ENCODE peak calls at places on chromosomes 4 and X, in nine cellular contexts. P, C, N, S, Y, U, Z, H and W are unnamed samples.

GRCh38 chrX:103878466-103879151 is 46.6 kb upstream of the RAB9B start:
- DNase-seq in C (peak), S (no peak), H (no peak), Y (peak), U (no peak), Z (no peak), N (no peak), P (no peak), W (peak)

GRCh38 chr4:128177376-128177959 is 110.1 kb downstream of the PGRMC2 start:
- DNase-seq in H (no peak), U (no peak), P (no peak), Z (peak), N (no peak), Y (no peak), C (no peak), S (no peak), W (no peak)

GRCh38 chr4:47784222-47784621 is 53.6 kb downstream of the CORIN start:
- DNase-seq in C (no peak), U (no peak), H (no peak), Z (no peak), P (no peak), S (no peak), Y (no peak), N (no peak), W (no peak)

GRCh38 chr4:77031544-77031943 is 44.2 kb downstream of the CCNI start:
- DNase-seq in C (no peak), N (no peak), U (no peak), Y (no peak), S (no peak), Z (peak), P (no peak), H (no peak), W (no peak)

GRCh38 chr4:2662598-2662997 is 93.5 kb downstream of the TNIP2 start:
- DNase-seq in U (no peak), H (no peak), Z (no peak), C (no peak), N (no peak), Y (no peak), P (peak), S (no peak), W (no peak)

GRCh38 chr4:15888515-15888914 is 50.0 kb downstream of the FGFBP1 start:
- DNase-seq in Z (no peak), S (no peak), H (no peak), P (no peak), C (no peak), U (no peak), Y (no peak), N (no peak), W (no peak)

GRCh38 chr4:15370296-15370695 is 57.5 kb upstream of the C1QTNF7 start:
- DNase-seq in N (no peak), C (no peak), Z (no peak), P (no peak), Y (no peak), H (no peak), S (no peak), U (no peak), W (no peak)

GRCh38 chr4:538542-539142 is 37.5 kb downstream of the TMEM271 start:
- DNase-seq in H (no peak), P (no peak), Y (no peak), S (no peak), C (no peak), Z (no peak), N (no peak), U (no peak), W (no peak)

GRCh38 chr4:81756973-81757372 is 285.3 kb upstream of the RASGEF1B start:
- DNase-seq in Y (no peak), U (no peak), S (no peak), Z (no peak), C (no peak), P (no peak), N (no peak), H (no peak), W (no peak)

GRCh38 chr4:177108708-177109107 is 201.0 kb upstream of the NEIL3 start:
- DNase-seq in Y (no peak), P (peak), Z (peak), N (no peak), U (no peak), S (no peak), H (no peak), C (no peak), W (no peak)

GRCh38 chr4:99722006-99722405 is 64.4 kb upstream of the C4orf54 start:
- DNase-seq in C (no peak), N (no peak), H (no peak), P (no peak), U (no peak), S (no peak), Z (no peak), Y (no peak), W (no peak)

GRCh38 chr4:11070813-11071212 is 357.9 kb downstream of the HS3ST1 start:
- DNase-seq in H (no peak), U (no peak), C (no peak), P (no peak), S (no peak), Y (no peak), N (no peak), Z (no peak), W (no peak)